ENCODE peak calls at places on chromosomes 4 and X, in five cellular contexts. One of them, this sample, is unnamed.

GRCh38 chr4:109174224-109174953 is 128.1 kb downstream of the COL25A1 start:
- DNase-seq in K562: peak
- DNase-seq in GM12878: no peak
- DNase-seq in HL-60: no peak
- DNase-seq in GM23338: no peak
- DNase-seq in this sample: no peak

GRCh38 chrX:84155938-84156337 is 32.1 kb downstream of the RPS6KA6 start:
- DNase-seq in K562: no peak
- DNase-seq in GM12878: no peak
- DNase-seq in HL-60: no peak
- DNase-seq in GM23338: no peak
- DNase-seq in this sample: no peak

GRCh38 chr4:123952530-123953274 is 556.1 kb downstream of the SPRY1 start:
- DNase-seq in K562: no peak
- DNase-seq in GM12878: no peak
- DNase-seq in HL-60: no peak
- DNase-seq in GM23338: peak
- DNase-seq in this sample: no peak

GRCh38 chr4:167102475-167102874 is 131.8 kb downstream of the SPOCK3 start:
- DNase-seq in K562: no peak
- DNase-seq in GM12878: no peak
- DNase-seq in HL-60: no peak
- DNase-seq in GM23338: no peak
- DNase-seq in this sample: no peak

GRCh38 chr4:19324175-19324574 is 927.5 kb upstream of the SLIT2 start:
- DNase-seq in K562: no peak
- DNase-seq in GM12878: no peak
- DNase-seq in HL-60: no peak
- DNase-seq in GM23338: no peak
- DNase-seq in this sample: no peak

GRCh38 chr4:74112399-74113090 is 13.6 kb upstream of the CXCL2 start:
- DNase-seq in K562: no peak
- DNase-seq in GM12878: no peak
- DNase-seq in HL-60: no peak
- DNase-seq in GM23338: no peak
- DNase-seq in this sample: no peak

GRCh38 chr4:93780080-93780479 is 48.5 kb upstream of the ATOH1 start:
- DNase-seq in K562: no peak
- DNase-seq in GM12878: no peak
- DNase-seq in HL-60: no peak
- DNase-seq in GM23338: peak
- DNase-seq in this sample: no peak

GRCh38 chr4:170374770-170375169 is 285.0 kb upstream of the AADAT start:
- DNase-seq in K562: peak
- DNase-seq in GM12878: no peak
- DNase-seq in HL-60: peak
- DNase-seq in GM23338: peak
- DNase-seq in this sample: peak

GRCh38 chrX:123884809-123885408 is 25.1 kb downstream of the XIAP start:
- DNase-seq in K562: peak
- DNase-seq in GM12878: no peak
- DNase-seq in HL-60: peak
- DNase-seq in GM23338: peak
- DNase-seq in this sample: peak

GRCh38 chrX:20399728-20400414 is 133.2 kb upstream of the RPS6KA3 start:
- DNase-seq in K562: no peak
- DNase-seq in GM12878: no peak
- DNase-seq in HL-60: no peak
- DNase-seq in GM23338: no peak
- DNase-seq in this sample: no peak

GRCh38 chr4:143633833-143634232 is 66.6 kb downstream of the FREM3 start:
- DNase-seq in K562: no peak
- DNase-seq in GM12878: no peak
- DNase-seq in HL-60: no peak
- DNase-seq in GM23338: no peak
- DNase-seq in this sample: no peak

GRCh38 chrX:88325634-88326033 is 421.4 kb upstream of the CPXCR1 start:
- DNase-seq in K562: no peak
- DNase-seq in GM12878: no peak
- DNase-seq in HL-60: no peak
- DNase-seq in GM23338: no peak
- DNase-seq in this sample: no peak

GRCh38 chr4:176443117-176443516 is 123.4 kb downstream of the SPCS3 start:
- DNase-seq in K562: no peak
- DNase-seq in GM12878: no peak
- DNase-seq in HL-60: no peak
- DNase-seq in GM23338: no peak
- DNase-seq in this sample: no peak

GRCh38 chrX:70262952-70263567 is 3.1 kb upstream of the P2RY4 start:
- DNase-seq in K562: peak
- DNase-seq in GM12878: no peak
- DNase-seq in HL-60: peak
- DNase-seq in GM23338: peak
- DNase-seq in this sample: peak

GRCh38 chrX:30060718-30061117 is 154.6 kb upstream of the MAGEB2 start:
- DNase-seq in K562: no peak
- DNase-seq in GM12878: no peak
- DNase-seq in HL-60: no peak
- DNase-seq in GM23338: peak
- DNase-seq in this sample: peak

GRCh38 chrX:120604359-120604782 is 470 bp downstream of the MCTS1 start:
- DNase-seq in K562: peak
- DNase-seq in GM12878: no peak
- DNase-seq in HL-60: peak
- DNase-seq in GM23338: no peak
- DNase-seq in this sample: peak

GRCh38 chr4:122652379-122652778 is 31.5 kb upstream of the IL21 start:
- DNase-seq in K562: peak
- DNase-seq in GM12878: no peak
- DNase-seq in HL-60: peak
- DNase-seq in GM23338: peak
- DNase-seq in this sample: peak

GRCh38 chrX:105483011-105483410 is 262.5 kb upstream of the TEX13A start:
- DNase-seq in K562: no peak
- DNase-seq in GM12878: no peak
- DNase-seq in HL-60: no peak
- DNase-seq in GM23338: no peak
- DNase-seq in this sample: no peak

GRCh38 chr4:55439023-55439422 is 43.3 kb downstream of the TMEM165 start:
- DNase-seq in K562: no peak
- DNase-seq in GM12878: no peak
- DNase-seq in HL-60: no peak
- DNase-seq in GM23338: no peak
- DNase-seq in this sample: no peak

GRCh38 chr4:123749408-123749807 is 352.8 kb downstream of the SPRY1 start:
- DNase-seq in K562: no peak
- DNase-seq in GM12878: no peak
- DNase-seq in HL-60: no peak
- DNase-seq in GM23338: no peak
- DNase-seq in this sample: no peak

GRCh38 chrX:3175659-3176438 is 134.6 kb downstream of the ARSF start:
- DNase-seq in K562: peak
- DNase-seq in GM12878: no peak
- DNase-seq in HL-60: no peak
- DNase-seq in GM23338: no peak
- DNase-seq in this sample: no peak

GRCh38 chr4:108794136-108794535 is 31.3 kb upstream of the ETNPPL start:
- DNase-seq in K562: no peak
- DNase-seq in GM12878: no peak
- DNase-seq in HL-60: no peak
- DNase-seq in GM23338: no peak
- DNase-seq in this sample: no peak

GRCh38 chr4:77193511-77194236 is 36.7 kb downstream of the CCNG2 start:
- DNase-seq in K562: peak
- DNase-seq in GM12878: peak
- DNase-seq in HL-60: peak
- DNase-seq in GM23338: peak
- DNase-seq in this sample: no peak

GRCh38 chr4:1230316-1230715 is 18.6 kb downstream of the CTBP1 start:
- DNase-seq in K562: no peak
- DNase-seq in GM12878: no peak
- DNase-seq in HL-60: no peak
- DNase-seq in GM23338: no peak
- DNase-seq in this sample: no peak

GRCh38 chrX:135688137-135688536 is 25.3 kb upstream of the CT45A1 start:
- DNase-seq in K562: peak
- DNase-seq in GM12878: no peak
- DNase-seq in HL-60: peak
- DNase-seq in GM23338: peak
- DNase-seq in this sample: no peak

GRCh38 chr4:74608151-74608949 is 163.4 kb downstream of the AREG start:
- DNase-seq in K562: peak
- DNase-seq in GM12878: no peak
- DNase-seq in HL-60: no peak
- DNase-seq in GM23338: no peak
- DNase-seq in this sample: no peak

GRCh38 chr4:24471623-24472510 is 112.5 kb downstream of the DHX15 start:
- DNase-seq in K562: no peak
- DNase-seq in GM12878: no peak
- DNase-seq in HL-60: no peak
- DNase-seq in GM23338: peak
- DNase-seq in this sample: peak

GRCh38 chr4:173168396-173169177 is at the start of gene GALNT7:
- DNase-seq in K562: peak
- DNase-seq in GM12878: no peak
- DNase-seq in HL-60: peak
- DNase-seq in GM23338: peak
- DNase-seq in this sample: peak

GRCh38 chr4:76892601-76893000 is 5.3 kb downstream of the SOWAHB start:
- DNase-seq in K562: no peak
- DNase-seq in GM12878: no peak
- DNase-seq in HL-60: no peak
- DNase-seq in GM23338: no peak
- DNase-seq in this sample: no peak

GRCh38 chr4:122293374-122294365 is 85.1 kb upstream of the ADAD1 start:
- DNase-seq in K562: no peak
- DNase-seq in GM12878: no peak
- DNase-seq in HL-60: no peak
- DNase-seq in GM23338: peak
- DNase-seq in this sample: no peak

GRCh38 chr4:7323872-7324650 is 110.7 kb downstream of the PSAPL1 start:
- DNase-seq in K562: peak
- DNase-seq in GM12878: no peak
- DNase-seq in HL-60: no peak
- DNase-seq in GM23338: no peak
- DNase-seq in this sample: no peak

GRCh38 chr4:89243741-89244252 is 63.8 kb downstream of the GPRIN3 start:
- DNase-seq in K562: no peak
- DNase-seq in GM12878: no peak
- DNase-seq in HL-60: no peak
- DNase-seq in GM23338: no peak
- DNase-seq in this sample: no peak
- TF ChIP-seq REST in K562: no peak
- TF ChIP-seq REST in GM12878: no peak
- TF ChIP-seq REST in HL-60: no peak
- TF ChIP-seq REST in GM23338: no peak
- TF ChIP-seq REST in this sample: no peak

GRCh38 chrX:40300286-40300890 is 202.6 kb upstream of the BCOR start:
- DNase-seq in K562: no peak
- DNase-seq in GM12878: no peak
- DNase-seq in HL-60: no peak
- DNase-seq in GM23338: no peak
- DNase-seq in this sample: no peak

GRCh38 chrX:40307871-40308270 is 210.1 kb upstream of the BCOR start:
- DNase-seq in K562: no peak
- DNase-seq in GM12878: no peak
- DNase-seq in HL-60: no peak
- DNase-seq in GM23338: no peak
- DNase-seq in this sample: no peak

GRCh38 chrX:40299502-40300118 is 201.9 kb upstream of the BCOR start:
- DNase-seq in K562: no peak
- DNase-seq in GM12878: no peak
- DNase-seq in HL-60: no peak
- DNase-seq in GM23338: no peak
- DNase-seq in this sample: no peak

GRCh38 chrX:40303256-40304077 is 205.7 kb upstream of the BCOR start:
- DNase-seq in K562: no peak
- DNase-seq in GM12878: no peak
- DNase-seq in HL-60: peak
- DNase-seq in GM23338: no peak
- DNase-seq in this sample: no peak

DNA sequence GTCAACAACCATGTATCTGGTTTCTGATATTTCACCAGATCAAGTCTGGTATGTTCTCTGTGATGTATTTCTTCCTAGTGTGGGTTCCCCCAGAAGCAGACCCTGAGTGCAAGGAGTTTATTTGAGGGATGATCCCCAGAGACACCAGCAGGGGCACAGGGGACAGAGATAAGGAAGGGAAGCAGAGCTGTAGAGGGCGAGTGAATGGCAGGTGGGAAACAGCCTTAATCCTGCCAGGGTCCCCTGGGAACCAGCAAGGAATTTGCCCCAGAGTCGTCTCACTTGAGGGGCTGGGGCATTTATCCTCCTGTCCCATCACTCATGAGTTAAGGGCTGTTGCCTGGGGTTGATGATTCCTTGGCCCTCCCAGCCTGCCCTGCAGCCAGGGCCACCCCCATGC is 206.4 kb upstream of the BCOR start:
- DNase-seq in K562: no peak
- DNase-seq in GM12878: no peak
- DNase-seq in HL-60: no peak
- DNase-seq in GM23338: no peak
- DNase-seq in this sample: no peak
- TF ChIP-seq REST in K562: no peak
- TF ChIP-seq REST in GM12878: no peak
- TF ChIP-seq REST in HL-60: no peak
- TF ChIP-seq REST in GM23338: no peak
- TF ChIP-seq REST in this sample: no peak

GRCh38 chrX:13471269-13471668 is 98.1 kb upstream of the EGFL6 start:
- DNase-seq in K562: peak
- DNase-seq in GM12878: no peak
- DNase-seq in HL-60: no peak
- DNase-seq in GM23338: no peak
- DNase-seq in this sample: no peak
- TF ChIP-seq REST in K562: no peak
- TF ChIP-seq REST in GM12878: no peak
- TF ChIP-seq REST in HL-60: no peak
- TF ChIP-seq REST in GM23338: no peak
- TF ChIP-seq REST in this sample: no peak

GRCh38 chr4:102557636-102558035 is 56.5 kb downstream of the NFKB1 start:
- DNase-seq in K562: no peak
- DNase-seq in GM12878: no peak
- DNase-seq in HL-60: no peak
- DNase-seq in GM23338: no peak
- DNase-seq in this sample: no peak

GRCh38 chr4:102562995-102563394 is 61.8 kb downstream of the NFKB1 start:
- DNase-seq in K562: no peak
- DNase-seq in GM12878: no peak
- DNase-seq in HL-60: no peak
- DNase-seq in GM23338: no peak
- DNase-seq in this sample: no peak

GRCh38 chr4:102560115-102560514 is 59.0 kb downstream of the NFKB1 start:
- DNase-seq in K562: no peak
- DNase-seq in GM12878: no peak
- DNase-seq in HL-60: no peak
- DNase-seq in GM23338: no peak
- DNase-seq in this sample: no peak

GRCh38 chr4:102564399-102564921 is 63.3 kb downstream of the NFKB1 start:
- DNase-seq in K562: no peak
- DNase-seq in GM12878: peak
- DNase-seq in HL-60: peak
- DNase-seq in GM23338: no peak
- DNase-seq in this sample: no peak

GRCh38 chr4:102560743-102561341 is 59.7 kb downstream of the NFKB1 start:
- DNase-seq in K562: peak
- DNase-seq in GM12878: no peak
- DNase-seq in HL-60: no peak
- DNase-seq in GM23338: no peak
- DNase-seq in this sample: no peak
- TF ChIP-seq REST in K562: no peak
- TF ChIP-seq REST in GM12878: no peak
- TF ChIP-seq REST in HL-60: no peak
- TF ChIP-seq REST in GM23338: no peak
- TF ChIP-seq REST in this sample: no peak